ENCODE peak calls at places on chromosomes 7 and 10, in ten cellular contexts. E, S, D, N, C, H, K, Y, Z and X are unnamed samples.

GRCh38 chr7:57772126-57772924 is 322.3 kb downstream of the ZNF716 start:
- DNase-seq in D (no peak), Y (peak), S (no peak), C (no peak), E (no peak), N (no peak), Z (no peak), H (no peak), K (no peak), X (no peak)

GRCh38 chr7:122219253-122219865 is 75.3 kb upstream of the AASS start:
- DNase-seq in N (no peak), D (no peak), C (peak), E (no peak), Y (no peak), H (peak), K (peak), S (no peak), Z (peak), X (no peak)

GRCh38 chr10:57094083-57094482 is 733.0 kb upstream of the ZWINT start:
- DNase-seq in E (no peak), S (no peak), H (no peak), C (no peak), Y (no peak), N (no peak), Z (no peak), D (no peak), K (no peak), X (no peak)

GRCh38 chr7:154841731-154842331 is 161.1 kb downstream of the PAXIP1 start:
- DNase-seq in S (no peak), E (no peak), H (no peak), D (no peak), N (no peak), C (no peak), Y (no peak), Z (no peak), K (no peak), X (no peak)

GRCh38 chr10:91049961-91050360 is 129.1 kb upstream of the ANKRD1 start:
- DNase-seq in S (no peak), E (no peak), C (no peak), D (no peak), K (no peak), Z (no peak), Y (no peak), H (no peak), N (no peak), X (no peak)

GRCh38 chr7:93147358-93147757 is 827 bp downstream of the SAMD9L start:
- DNase-seq in S (peak), E (no peak), K (peak), D (peak), Z (no peak), N (peak), H (peak), C (peak), Y (no peak), X (no peak)

GRCh38 chr7:99224263-99224947 is 16.5 kb upstream of the KPNA7 start:
- DNase-seq in E (no peak), S (no peak), N (no peak), C (peak), Y (peak), D (no peak), H (peak), K (peak), Z (no peak), X (no peak)

GRCh38 chr10:91743460-91743859 is 54.8 kb upstream of the TNKS2 start:
- DNase-seq in H (no peak), Z (no peak), N (no peak), E (no peak), S (no peak), Y (no peak), D (no peak), K (no peak), C (no peak), X (no peak)

GRCh38 chr7:156950381-156950858 is 908 bp downstream of the NOM1 start:
- DNase-seq in C (peak), S (no peak), D (no peak), E (no peak), K (no peak), N (no peak), Y (no peak), H (peak), Z (no peak), X (no peak)

GRCh38 chr7:5429253-5429856 is 5.7 kb upstream of the TNRC18 start:
- DNase-seq in D (no peak), C (peak), Y (no peak), K (peak), E (peak), N (peak), Z (peak), H (peak), S (no peak), X (no peak)

GRCh38 chr7:21543528-21544302 is 876 bp downstream of the DNAH11 start:
- DNase-seq in D (no peak), S (peak), N (no peak), Y (peak), K (peak), C (no peak), H (peak), Z (peak), E (no peak), X (no peak)

GRCh38 chr7:115471891-115472290 is 550.0 kb downstream of the MDFIC start:
- DNase-seq in Z (no peak), H (no peak), C (peak), D (no peak), S (no peak), E (no peak), N (no peak), K (peak), Y (no peak), X (no peak)

GRCh38 chr10:124174673-124175645 is 81.6 kb upstream of the CHST15 start:
- DNase-seq in S (no peak), Y (peak), K (no peak), H (no peak), Z (no peak), D (no peak), E (no peak), C (no peak), N (no peak), X (no peak)

GRCh38 chr7:157686285-157686894 is 349.6 kb downstream of the DNAJB6 start:
- DNase-seq in C (no peak), K (no peak), D (no peak), N (no peak), E (no peak), Y (peak), Z (no peak), S (no peak), H (no peak), X (no peak)

GRCh38 chr10:50416181-50416824 is 165.0 kb upstream of the ASAH2 start:
- DNase-seq in Z (no peak), H (no peak), S (no peak), E (no peak), K (peak), N (no peak), Y (no peak), D (no peak), C (peak), X (no peak)

DNA sequence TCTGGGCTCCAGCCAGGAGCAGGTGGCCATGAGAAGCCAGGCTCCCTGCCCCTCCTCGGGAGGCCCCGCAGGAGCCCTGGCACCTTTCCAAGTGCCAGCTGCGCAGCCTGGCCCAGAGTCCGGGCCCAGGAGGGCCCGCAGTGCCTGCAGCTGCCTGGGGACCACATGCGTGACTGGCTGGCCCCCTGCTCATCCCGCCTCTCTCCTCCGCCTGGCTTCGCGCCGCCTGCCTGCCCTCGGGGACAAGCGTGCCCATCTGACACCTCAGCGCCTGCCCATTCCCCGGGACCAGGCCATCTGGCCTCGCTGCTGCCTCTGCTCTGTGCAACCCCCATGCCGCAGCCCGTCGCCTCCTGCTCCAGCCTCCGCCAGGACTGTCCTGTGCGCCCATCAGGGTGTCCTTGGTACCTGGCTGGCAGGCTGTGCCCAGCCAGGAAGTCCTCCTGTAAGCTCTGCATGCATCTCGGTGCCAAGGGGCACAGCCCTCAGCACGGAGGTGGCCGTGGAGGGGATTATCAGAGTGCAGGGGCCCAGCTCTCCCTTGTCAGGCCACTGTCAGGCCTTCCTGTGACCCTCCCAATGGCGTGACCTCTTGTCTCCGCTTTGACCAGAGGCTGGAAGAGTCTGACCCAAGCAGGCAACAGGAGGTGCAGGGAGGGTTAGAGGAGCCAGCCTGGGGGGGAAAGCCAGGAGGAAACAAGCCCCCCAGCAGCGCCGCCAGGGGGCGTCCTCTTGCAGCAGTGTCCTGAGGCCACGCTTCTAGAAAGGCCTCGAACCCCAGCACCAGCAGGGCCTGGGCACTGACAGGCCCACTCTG is 50.5 kb downstream of the TMEM209 start:
- DNase-seq in D (no peak), E (peak), Z (peak), S (no peak), K (no peak), N (no peak), Y (no peak), C (no peak), H (no peak), X (no peak)
- TF ChIP-seq CTCF in D (no peak), E (peak), Z (peak), S (no peak), K (no peak), N (no peak), Y (no peak), C (no peak), H (peak), X (no peak)

GRCh38 chr7:41315764-41316163 is 387.1 kb downstream of the INHBA start:
- DNase-seq in Z (peak), D (no peak), N (no peak), E (peak), K (no peak), C (no peak), H (no peak), S (no peak), Y (no peak), X (no peak)
- TF ChIP-seq CTCF in Z (peak), D (peak), N (no peak), E (peak), K (peak), C (no peak), H (peak), S (no peak), Y (no peak), X (no peak)

GRCh38 chr7:38746438-38746837 is 115.3 kb upstream of the AMPH start:
- DNase-seq in S (no peak), K (no peak), D (no peak), N (no peak), C (no peak), Z (no peak), E (no peak), Y (no peak), H (no peak), X (no peak)

GRCh38 chr7:38748056-38748610 is 117.0 kb upstream of the AMPH start:
- DNase-seq in S (no peak), H (peak), E (no peak), K (peak), Z (peak), N (no peak), D (no peak), C (peak), Y (no peak), X (no peak)

GRCh38 chr7:38740041-38740440 is 108.9 kb upstream of the AMPH start:
- DNase-seq in E (no peak), Y (no peak), S (no peak), H (no peak), K (no peak), Z (no peak), N (no peak), C (no peak), D (no peak), X (no peak)

GRCh38 chr7:38744746-38745145 is 113.6 kb upstream of the AMPH start:
- DNase-seq in Y (no peak), H (peak), Z (no peak), C (peak), E (no peak), S (no peak), N (no peak), K (peak), D (no peak), X (no peak)
- TF ChIP-seq CTCF in Y (no peak), H (no peak), Z (no peak), C (no peak), E (no peak), S (no peak), N (no peak), K (no peak), D (no peak), X (no peak)

GRCh38 chr7:504221-505081 is 15.2 kb downstream of the PDGFA start:
- DNase-seq in D (no peak), S (no peak), Z (no peak), K (no peak), H (no peak), C (no peak), Y (peak), N (peak), E (peak), X (no peak)
- TF ChIP-seq CTCF in D (no peak), S (no peak), Z (no peak), K (no peak), H (no peak), C (no peak), Y (no peak), N (no peak), E (no peak), X (no peak)

GRCh38 chr10:52783726-52784125 is 11.1 kb upstream of the MBL2 start:
- DNase-seq in S (no peak), Y (no peak), K (no peak), C (no peak), H (peak), N (no peak), E (no peak), Z (no peak), D (no peak), X (no peak)

GRCh38 chr10:52779541-52780390 is 7.2 kb upstream of the MBL2 start:
- DNase-seq in C (peak), E (peak), S (peak), H (peak), Z (peak), D (peak), Y (no peak), N (peak), K (peak), X (no peak)

GRCh38 chr10:52778511-52779392 is 6.2 kb upstream of the MBL2 start:
- DNase-seq in Y (no peak), K (peak), N (no peak), S (no peak), H (peak), E (peak), Z (peak), C (peak), D (no peak), X (no peak)

GRCh38 chr10:52782554-52782953 is 10.0 kb upstream of the MBL2 start:
- DNase-seq in Z (no peak), N (no peak), D (no peak), C (no peak), E (no peak), K (no peak), H (no peak), Y (no peak), S (no peak), X (no peak)

GRCh38 chr10:52780391-52781155 is 8.0 kb upstream of the MBL2 start:
- DNase-seq in Y (no peak), H (no peak), E (no peak), D (no peak), Z (no peak), S (no peak), N (no peak), K (no peak), C (no peak), X (no peak)
- TF ChIP-seq CTCF in Y (no peak), H (no peak), E (no peak), D (no peak), Z (no peak), S (no peak), N (no peak), K (no peak), C (no peak), X (no peak)

DNA sequence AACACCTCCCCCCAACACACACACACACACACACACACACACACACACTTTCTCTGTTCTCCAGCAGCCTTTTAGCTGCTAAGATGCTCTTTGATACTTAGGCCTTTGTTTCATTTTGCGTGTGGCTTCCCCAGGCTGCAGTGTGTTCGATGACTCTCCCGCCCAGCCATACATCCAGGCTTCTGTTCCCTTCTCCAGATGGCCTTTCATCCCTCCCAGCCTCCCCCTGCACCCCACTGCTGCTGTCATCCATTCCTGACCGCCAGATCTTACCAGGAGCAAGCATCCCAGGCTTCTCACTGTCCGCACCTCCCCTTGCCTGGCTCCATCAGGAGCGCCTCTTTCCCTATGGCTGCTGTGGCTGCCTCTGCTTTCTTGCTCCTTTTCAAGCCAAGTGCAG is 77.8 kb upstream of the PPIF start:
- DNase-seq in C (no peak), H (no peak), S (no peak), Y (no peak), Z (no peak), D (no peak), E (no peak), K (no peak), N (no peak), X (no peak)
- TF ChIP-seq CTCF in C (no peak), H (no peak), S (no peak), Y (no peak), Z (no peak), D (no peak), E (no peak), K (no peak), N (no peak), X (no peak)

GRCh38 chr10:104299031-104299904 is 30.3 kb downstream of the GSTO2 start:
- DNase-seq in H (no peak), N (no peak), E (no peak), K (peak), C (peak), D (no peak), S (no peak), Z (no peak), Y (no peak), X (no peak)

GRCh38 chr10:104300002-104300735 is 31.2 kb downstream of the GSTO2 start:
- DNase-seq in K (peak), C (peak), N (no peak), H (peak), E (no peak), Y (peak), Z (no peak), D (peak), S (no peak), X (no peak)

GRCh38 chr10:104296687-104297436 is 27.9 kb downstream of the GSTO2 start:
- DNase-seq in S (no peak), C (no peak), H (no peak), D (no peak), K (no peak), E (no peak), N (no peak), Y (no peak), Z (no peak), X (no peak)

GRCh38 chr10:104300736-104301292 is 31.8 kb downstream of the GSTO2 start:
- DNase-seq in N (peak), S (no peak), Z (no peak), Y (peak), H (peak), E (no peak), K (peak), C (peak), D (peak), X (no peak)

DNA sequence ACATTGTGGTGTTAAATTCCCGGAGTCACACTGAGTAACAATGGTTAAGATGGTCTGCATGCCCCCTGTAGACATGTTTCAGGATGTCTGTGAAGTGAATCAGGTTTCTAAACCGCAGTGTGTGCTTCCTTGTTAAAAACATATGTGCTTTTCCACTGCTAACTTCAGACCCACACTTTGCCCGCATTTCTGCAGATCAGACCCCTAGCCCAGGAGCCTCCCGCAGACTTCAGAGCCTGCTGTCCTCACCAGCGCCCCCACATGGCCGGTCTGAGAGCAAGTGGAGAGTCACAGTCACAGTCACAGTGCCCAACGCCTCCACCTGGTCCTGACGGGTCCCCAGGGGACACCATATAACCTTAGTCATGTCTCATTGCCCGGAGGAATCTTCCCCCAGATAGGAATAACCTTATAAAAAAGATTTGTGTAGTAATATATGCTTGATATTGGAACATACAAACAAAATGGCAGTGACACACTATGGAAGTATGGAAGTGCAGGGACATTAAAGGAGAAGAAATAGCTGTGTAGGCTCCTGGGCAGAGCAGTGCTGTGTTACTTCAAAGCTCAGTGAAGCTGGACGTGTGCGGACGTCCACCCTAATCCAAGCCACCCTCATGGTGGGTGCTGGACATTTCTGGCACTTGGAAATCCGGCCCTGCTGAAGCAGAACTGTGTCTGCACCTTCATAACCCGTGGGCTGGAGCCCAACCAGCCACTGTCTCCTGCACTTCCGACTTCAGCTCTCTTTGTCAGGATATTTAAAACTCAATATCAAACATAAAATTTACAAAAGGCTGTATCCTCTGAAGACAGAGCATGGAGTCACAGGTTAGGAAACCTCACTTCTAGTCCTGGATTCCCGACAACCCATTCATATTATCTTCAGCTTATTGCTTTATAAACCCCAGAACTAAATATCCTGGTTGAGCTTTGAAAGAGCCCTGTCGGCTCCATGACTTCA is 29.0 kb downstream of the GSTO2 start:
- DNase-seq in E (peak), C (peak), D (no peak), Y (no peak), H (no peak), N (peak), Z (peak), K (no peak), S (no peak), X (no peak)
- TF ChIP-seq CTCF in E (peak), C (peak), D (peak), Y (no peak), H (peak), N (peak), Z (peak), K (peak), S (peak), X (no peak)

GRCh38 chr7:83643012-83643411 is 5.9 kb downstream of the SEMA3E start:
- DNase-seq in Y (no peak), H (no peak), S (no peak), D (no peak), Z (no peak), K (no peak), E (no peak), C (no peak), N (no peak), X (no peak)
- TF ChIP-seq CTCF in Y (no peak), H (no peak), S (no peak), D (no peak), Z (no peak), K (no peak), E (no peak), C (no peak), N (no peak), X (no peak)

DNA sequence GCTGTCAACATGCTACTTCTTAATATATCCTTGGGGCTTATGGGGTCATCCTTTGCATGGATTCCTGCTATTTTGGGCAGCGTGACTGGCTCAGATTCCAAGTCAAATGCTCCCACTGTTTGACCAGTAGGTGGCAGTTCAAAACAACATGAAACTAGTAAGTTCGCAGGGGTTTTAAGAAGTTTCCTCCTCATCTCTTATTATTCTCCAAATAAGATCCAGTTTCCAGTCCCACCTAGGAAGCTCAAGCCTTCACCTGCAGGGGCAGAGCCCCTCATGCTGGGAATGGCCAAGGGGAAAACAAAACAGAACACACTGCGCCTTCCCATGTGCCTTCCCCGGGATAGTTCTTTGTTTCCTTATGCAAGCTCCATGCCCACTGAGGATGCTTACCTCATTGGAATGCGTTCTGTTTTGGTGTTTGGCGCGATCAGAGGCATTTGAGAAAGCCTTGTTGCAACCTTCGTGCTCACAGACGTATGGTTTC is 259.8 kb downstream of the GLI3 start:
- DNase-seq in N (no peak), Z (peak), H (peak), K (peak), C (peak), E (no peak), D (no peak), Y (no peak), S (no peak), X (no peak)
- TF ChIP-seq CTCF in N (peak), Z (peak), H (peak), K (peak), C (peak), E (peak), D (peak), Y (peak), S (peak), X (no peak)